ENCODE peak calls at places on chromosomes 4 and X, in six cellular contexts. One of them, this sample, is unnamed.

GRCh38 chr4:146029939-146030710 is 91.5 kb upstream of the ZNF827 start:
- DNase-seq in lower lobe of right lung: no peak
- DNase-seq in HCEC 1CT: no peak
- DNase-seq in GM10248: peak
- DNase-seq in HEK293T: no peak
- DNase-seq in H9: peak
- DNase-seq in this sample: peak

GRCh38 chrX:129694805-129695204 is 40.0 kb upstream of the APLN start:
- DNase-seq in lower lobe of right lung: no peak
- DNase-seq in HCEC 1CT: no peak
- DNase-seq in GM10248: no peak
- DNase-seq in HEK293T: no peak
- DNase-seq in H9: no peak
- DNase-seq in this sample: no peak

GRCh38 chr4:164779080-164779479 is 25.1 kb downstream of the SMIM31 start:
- DNase-seq in lower lobe of right lung: no peak
- DNase-seq in HCEC 1CT: no peak
- DNase-seq in GM10248: no peak
- DNase-seq in HEK293T: no peak
- DNase-seq in H9: no peak
- DNase-seq in this sample: no peak

GRCh38 chr4:176107695-176108094 is 42.1 kb downstream of the WDR17 start:
- DNase-seq in lower lobe of right lung: no peak
- DNase-seq in HCEC 1CT: no peak
- DNase-seq in GM10248: no peak
- DNase-seq in HEK293T: no peak
- DNase-seq in H9: no peak
- DNase-seq in this sample: no peak

GRCh38 chr4:164614999-164615398 is 138.9 kb upstream of the SMIM31 start:
- DNase-seq in lower lobe of right lung: no peak
- DNase-seq in HCEC 1CT: no peak
- DNase-seq in GM10248: no peak
- DNase-seq in HEK293T: no peak
- DNase-seq in H9: no peak
- DNase-seq in this sample: no peak

GRCh38 chrX:23765449-23765848 is 17.5 kb upstream of the SAT1 start:
- DNase-seq in lower lobe of right lung: no peak
- DNase-seq in HCEC 1CT: peak
- DNase-seq in GM10248: no peak
- DNase-seq in HEK293T: no peak
- DNase-seq in H9: no peak
- DNase-seq in this sample: no peak

GRCh38 chrX:3449287-3449686 is 102.8 kb upstream of the MXRA5 start:
- DNase-seq in lower lobe of right lung: no peak
- DNase-seq in HCEC 1CT: no peak
- DNase-seq in GM10248: no peak
- DNase-seq in HEK293T: no peak
- DNase-seq in H9: no peak
- DNase-seq in this sample: no peak

GRCh38 chr4:23888421-23889319 is 1.2 kb downstream of the PPARGC1A start:
- DNase-seq in lower lobe of right lung: no peak
- DNase-seq in HCEC 1CT: peak
- DNase-seq in GM10248: no peak
- DNase-seq in HEK293T: no peak
- DNase-seq in H9: no peak
- DNase-seq in this sample: no peak

GRCh38 chr4:151766691-151767090 is 5.9 kb upstream of the GATB start:
- DNase-seq in lower lobe of right lung: no peak
- DNase-seq in HCEC 1CT: no peak
- DNase-seq in GM10248: no peak
- DNase-seq in HEK293T: no peak
- DNase-seq in H9: no peak
- DNase-seq in this sample: peak

GRCh38 chr4:140238353-140239041 is 84.5 kb upstream of the MAML3 start:
- DNase-seq in lower lobe of right lung: peak
- DNase-seq in HCEC 1CT: peak
- DNase-seq in GM10248: no peak
- DNase-seq in HEK293T: no peak
- DNase-seq in H9: peak
- DNase-seq in this sample: no peak

GRCh38 chr4:151248519-151248918 is 28.4 kb upstream of the PRSS48 start:
- DNase-seq in lower lobe of right lung: no peak
- DNase-seq in HCEC 1CT: no peak
- DNase-seq in GM10248: no peak
- DNase-seq in HEK293T: no peak
- DNase-seq in H9: no peak
- DNase-seq in this sample: no peak

GRCh38 chr4:42653606-42654560 is 3.0 kb downstream of the ATP8A1 start:
- DNase-seq in lower lobe of right lung: no peak
- DNase-seq in HCEC 1CT: no peak
- DNase-seq in GM10248: no peak
- DNase-seq in HEK293T: no peak
- DNase-seq in H9: no peak
- DNase-seq in this sample: no peak

GRCh38 chrX:128156204-128156603 is 104.0 kb upstream of the ACTRT1 start:
- DNase-seq in lower lobe of right lung: no peak
- DNase-seq in HCEC 1CT: no peak
- DNase-seq in GM10248: no peak
- DNase-seq in HEK293T: no peak
- DNase-seq in H9: no peak
- DNase-seq in this sample: no peak